ENCODE peak calls at places on chromosomes 16 and 17, in four cellular contexts. S is NCI-H2107, G is Caco-2, Z is C1 segment of cervical spinal cord. N is an unnamed sample.

GRCh38 chr16:490768-491167 is 36.7 kb upstream of the CAPN15 start:
- DNase-seq in Z (no peak), G (no peak), S (no peak), N (no peak)

GRCh38 chr17:75516619-75517276 is 420 bp downstream of the TSEN54 start:
- DNase-seq in Z (no peak), G (peak; percentile 51), S (no peak), N (peak; percentile 75)

GRCh38 chr16:75420987-75421819 is 12.1 kb downstream of the CFDP1 start:
- DNase-seq in Z (no peak), G (no peak), S (no peak), N (peak; percentile 83)

GRCh38 chr16:1876468-1876867 is 4.5 kb upstream of the MEIOB start:
- DNase-seq in S (no peak), G (no peak), Z (no peak), N (no peak)

GRCh38 chr17:71828182-71828596 is 292.6 kb upstream of the SOX9 start:
- DNase-seq in S (peak; percentile 67), G (no peak), Z (peak; percentile 10), N (peak; percentile 99)

GRCh38 chr16:49924078-49924477 is 68.2 kb upstream of the ZNF423 start:
- DNase-seq in S (no peak), Z (no peak), G (peak; percentile 61), N (no peak)

GRCh38 chr16:73053379-73054130 is 5.6 kb upstream of the ZFHX3 start:
- DNase-seq in Z (no peak), S (peak; percentile 84), G (no peak), N (no peak)

GRCh38 chr16:69773255-69773947 is 11.3 kb downstream of the WWP2 start:
- DNase-seq in S (no peak), G (no peak), Z (no peak), N (no peak)

GRCh38 chr16:10180771-10181163 is 1.5 kb downstream of the GRIN2A start:
- DNase-seq in G (no peak), S (no peak), Z (no peak), N (peak; percentile 15)

GRCh38 chr16:68910051-68910450 is 66.7 kb downstream of the TANGO6 start:
- DNase-seq in Z (no peak), S (no peak), G (no peak), N (peak; percentile 86)

GRCh38 chr17:43381204-43381603 is 17.6 kb upstream of the ARL4D start:
- DNase-seq in Z (no peak), S (no peak), G (no peak), N (no peak)

N was measured in NCI-H69.